ENCODE peak calls at places on chromosomes 13 and 19, in eight cellular contexts. N is psoas muscle, K is IMR-90, A is heart right ventricle, S is GM23338, X is tibial artery, C is cardiac muscle cell, Q is HCT116. T is an unnamed sample.

GRCh38 chr13:21175656-21176194 is 627 bp downstream of the SKA3 start:
- DNase-seq in N (no peak), K (peak), A (no peak), S (no peak), X (no peak), C (no peak), Q (no peak), T (no peak)

GRCh38 chr19:681638-682037 is 5.4 kb downstream of the FSTL3 start:
- DNase-seq in N (no peak), K (no peak), A (no peak), S (no peak), X (no peak), C (no peak), Q (no peak), T (no peak)

GRCh38 chr13:66635526-66635925 is 594.6 kb downstream of the PCDH9 start:
- DNase-seq in N (no peak), K (peak), A (no peak), S (no peak), X (no peak), C (no peak), Q (no peak), T (no peak)

GRCh38 chr19:31436121-31436776 is 87.0 kb upstream of the TSHZ3 start:
- DNase-seq in N (no peak), K (peak), A (no peak), S (no peak), X (no peak), C (no peak), Q (no peak), T (no peak)

GRCh38 chr13:39259371-39259770 is 221.1 kb downstream of the NHLRC3 start:
- DNase-seq in N (no peak), K (no peak), A (no peak), S (no peak), X (no peak), C (no peak), Q (no peak), T (no peak)

GRCh38 chr19:17441241-17442135 is 7.0 kb downstream of the TMEM221 start:
- DNase-seq in N (no peak), K (no peak), A (no peak), S (peak), X (no peak), C (peak), Q (no peak), T (peak)

GRCh38 chr13:97802213-97802612 is 151.3 kb upstream of the IPO5 start:
- DNase-seq in N (no peak), K (no peak), A (no peak), S (no peak), X (no peak), C (no peak), Q (no peak), T (no peak)

GRCh38 chr13:100510208-100510997 is 78.2 kb downstream of the GGACT start:
- DNase-seq in N (no peak), K (no peak), A (no peak), S (peak), X (no peak), C (no peak), Q (no peak), T (no peak)

GRCh38 chr19:42985588-42985987 is 40.7 kb downstream of the PSG11 start:
- DNase-seq in N (no peak), K (peak), A (no peak), S (no peak), X (no peak), C (no peak), Q (no peak), T (no peak)

GRCh38 chr19:58154679-58155648 is 4.4 kb upstream of the ZNF329 start:
- DNase-seq in N (peak), K (peak), A (peak), S (peak), X (peak), C (peak), Q (no peak), T (peak)

GRCh38 chr19:40398417-40399056 is 8.6 kb upstream of the HIPK4 start:
- DNase-seq in N (no peak), K (no peak), A (no peak), S (peak), X (no peak), C (peak), Q (no peak), T (no peak)

GRCh38 chr19:10724573-10725071 is 6.7 kb downstream of the DNM2 start:
- DNase-seq in N (no peak), K (no peak), A (no peak), S (no peak), X (no peak), C (no peak), Q (no peak), T (no peak)
- TF ChIP-seq CTCF in N (no peak), K (no peak), A (no peak), S (peak), X (no peak), C (no peak), Q (no peak), T (no peak)

DNA sequence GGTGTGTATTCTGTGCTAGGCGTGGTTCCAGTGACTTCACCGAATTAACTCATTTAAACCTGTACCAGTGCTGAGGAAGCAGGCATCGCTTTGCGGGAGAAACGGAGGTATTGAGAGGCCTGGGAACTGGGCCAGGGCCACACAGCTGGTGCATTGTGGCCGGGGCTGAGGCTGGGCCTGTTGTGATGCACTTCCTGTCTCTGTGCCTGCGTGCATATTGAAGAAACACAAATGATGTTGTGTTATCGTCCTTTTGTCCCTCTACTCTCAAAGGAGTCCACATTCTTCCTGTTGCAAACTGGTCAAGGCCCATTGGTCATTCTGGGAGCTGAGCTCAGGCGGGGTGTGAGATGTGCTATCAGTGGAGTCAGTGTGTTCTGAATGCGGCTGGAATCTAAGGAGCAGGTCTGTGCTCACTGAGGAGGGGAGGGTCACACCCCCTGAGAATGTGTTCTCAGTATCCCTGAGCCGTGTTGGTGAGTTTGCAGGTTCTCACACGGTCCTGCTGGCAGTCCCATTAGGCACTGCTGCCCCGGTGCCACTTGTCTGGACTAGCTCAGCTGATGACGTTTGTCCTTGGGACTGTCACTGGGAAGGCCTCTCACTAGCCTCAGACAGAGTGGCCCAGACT is 62.1 kb downstream of the ARHGEF7 start:
- DNase-seq in N (peak), K (peak), A (peak), S (no peak), X (peak), C (peak), Q (no peak), T (no peak)
- H3K27ac ChIP-seq in N (peak), K (no peak), A (peak), S (peak), X (peak), C (peak), Q (no peak), T (no peak)

DNA sequence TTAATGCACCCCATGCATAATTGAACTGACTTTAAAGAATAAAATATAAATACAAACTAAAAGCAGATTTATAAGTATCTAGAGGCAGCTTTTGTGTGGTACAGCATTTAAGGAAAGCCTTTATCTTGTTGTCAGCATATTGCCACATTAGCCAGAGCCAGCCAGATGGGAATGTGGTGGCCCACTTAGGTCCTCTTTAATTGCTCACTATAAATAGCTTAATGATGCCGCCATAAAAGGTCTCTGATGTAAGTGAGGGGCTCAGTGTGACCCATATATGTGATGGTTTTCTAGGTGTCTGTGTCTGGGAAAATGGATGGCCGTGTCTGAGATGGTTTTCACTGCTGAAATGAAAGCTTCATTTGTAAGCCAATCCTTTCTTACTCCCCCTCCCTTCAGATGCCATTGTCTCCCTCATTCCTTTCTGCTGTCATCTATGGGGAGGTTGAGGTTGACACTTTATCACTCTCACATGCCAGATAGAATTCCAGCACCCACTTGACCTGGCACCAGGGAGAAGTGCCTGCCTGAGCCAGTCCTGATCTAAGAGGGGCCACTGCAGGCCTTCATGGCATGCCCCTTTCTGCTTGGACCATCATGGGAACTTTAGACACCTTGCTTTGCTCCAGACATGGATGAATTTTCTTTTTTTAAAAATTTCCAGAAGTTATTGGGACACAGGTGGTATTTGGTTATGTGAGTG is 135.3 kb downstream of the MTUS2 start:
- DNase-seq in N (no peak), K (no peak), A (peak), S (no peak), X (no peak), C (peak), Q (no peak), T (no peak)
- TF ChIP-seq CTCF in N (no peak), K (no peak), A (no peak), S (no peak), X (no peak), C (no peak), Q (no peak), T (no peak)

GRCh38 chr13:63490149-63490548 is 2074.5 kb upstream of the PCDH20 start:
- DNase-seq in N (no peak), K (no peak), A (no peak), S (no peak), X (no peak), C (no peak), Q (no peak), T (no peak)
- H3K27ac ChIP-seq in N (no peak), K (no peak), A (no peak), S (no peak), X (no peak), C (no peak), Q (no peak), T (no peak)

GRCh38 chr13:36819064-36819810 is at the start of gene RFXAP:
- DNase-seq in N (peak), K (peak), A (peak), S (peak), X (peak), C (peak), Q (peak), T (peak)

GRCh38 chr13:36820222-36820621 is 1.2 kb downstream of the RFXAP start:
- DNase-seq in N (no peak), K (no peak), A (no peak), S (no peak), X (no peak), C (no peak), Q (no peak), T (no peak)

GRCh38 chr13:36817996-36818395 is 1.0 kb upstream of the RFXAP start:
- DNase-seq in N (no peak), K (no peak), A (no peak), S (no peak), X (no peak), C (no peak), Q (no peak), T (no peak)

GRCh38 chr13:36819811-36820140 is 754 bp downstream of the RFXAP start:
- DNase-seq in N (no peak), K (peak), A (peak), S (peak), X (no peak), C (peak), Q (no peak), T (peak)

GRCh38 chr13:36818483-36819063 is 449 bp upstream of the RFXAP start:
- DNase-seq in N (no peak), K (no peak), A (no peak), S (no peak), X (no peak), C (no peak), Q (no peak), T (no peak)
- TF ChIP-seq CTCF in N (no peak), K (no peak), A (no peak), S (no peak), X (no peak), C (no peak), Q (no peak), T (no peak)

GRCh38 chr13:77316430-77316829 is 10.5 kb downstream of the MYCBP2 start:
- DNase-seq in N (no peak), K (no peak), A (no peak), S (no peak), X (no peak), C (no peak), Q (no peak), T (no peak)
- H3K27ac ChIP-seq in N (no peak), K (no peak), A (peak), S (no peak), X (peak), C (no peak), Q (no peak), T (no peak)